ENCODE peak calls at places on chromosomes 1 and 21, in six cellular contexts. One of them, this sample, is unnamed. For H3K27me3, the result is how much of the 10 kb centered on the place peaks cover.

GRCh38 chr1:177334276-177334675 is 163.5 kb downstream of the BRINP2 start:
- DNase-seq in breast epithelium: no peak
- DNase-seq in left lung: no peak
- DNase-seq in WERI-Rb-1: no peak
- DNase-seq in lower lobe of right lung: no peak
- DNase-seq in brain microvascular endothelial cell: peak
- DNase-seq in this sample: no peak

GRCh38 chr1:117607471-117607870 is 1.6 kb downstream of the TENT5C start:
- DNase-seq in breast epithelium: peak
- DNase-seq in left lung: no peak
- DNase-seq in WERI-Rb-1: no peak
- DNase-seq in lower lobe of right lung: no peak
- DNase-seq in brain microvascular endothelial cell: no peak
- DNase-seq in this sample: peak

GRCh38 chr1:201495447-201496295 is 11.3 kb downstream of the CSRP1 start:
- DNase-seq in breast epithelium: peak
- DNase-seq in left lung: no peak
- DNase-seq in WERI-Rb-1: peak
- DNase-seq in lower lobe of right lung: peak
- DNase-seq in brain microvascular endothelial cell: no peak
- DNase-seq in this sample: no peak

GRCh38 chr1:198212126-198212525 is 55.3 kb downstream of the NEK7 start:
- DNase-seq in breast epithelium: no peak
- DNase-seq in left lung: no peak
- DNase-seq in WERI-Rb-1: no peak
- DNase-seq in lower lobe of right lung: no peak
- DNase-seq in brain microvascular endothelial cell: no peak
- DNase-seq in this sample: no peak

GRCh38 chr1:192580351-192580962 is 4.9 kb downstream of the RGS1 start:
- DNase-seq in breast epithelium: no peak
- DNase-seq in left lung: no peak
- DNase-seq in WERI-Rb-1: no peak
- DNase-seq in lower lobe of right lung: no peak
- DNase-seq in brain microvascular endothelial cell: no peak
- DNase-seq in this sample: peak

GRCh38 chr1:178684542-178685000 is 40.5 kb upstream of the RALGPS2 start:
- DNase-seq in breast epithelium: no peak
- DNase-seq in left lung: no peak
- DNase-seq in WERI-Rb-1: no peak
- DNase-seq in lower lobe of right lung: no peak
- DNase-seq in brain microvascular endothelial cell: peak
- DNase-seq in this sample: no peak

GRCh38 chr1:239926184-239926583 is 165.5 kb upstream of the FMN2 start:
- DNase-seq in breast epithelium: no peak
- DNase-seq in left lung: no peak
- DNase-seq in WERI-Rb-1: no peak
- DNase-seq in lower lobe of right lung: no peak
- DNase-seq in brain microvascular endothelial cell: no peak
- DNase-seq in this sample: no peak

GRCh38 chr1:168506204-168506819 is 37.5 kb downstream of the XCL2 start:
- DNase-seq in breast epithelium: no peak
- DNase-seq in left lung: no peak
- DNase-seq in WERI-Rb-1: no peak
- DNase-seq in lower lobe of right lung: no peak
- DNase-seq in brain microvascular endothelial cell: peak
- DNase-seq in this sample: no peak

GRCh38 chr1:156669794-156670193 is 7.4 kb downstream of the NES start:
- DNase-seq in breast epithelium: no peak
- DNase-seq in left lung: peak
- DNase-seq in WERI-Rb-1: no peak
- DNase-seq in lower lobe of right lung: no peak
- DNase-seq in brain microvascular endothelial cell: no peak
- DNase-seq in this sample: no peak

GRCh38 chr1:246281639-246282038 is 225.4 kb downstream of the SMYD3 start:
- DNase-seq in breast epithelium: no peak
- DNase-seq in left lung: no peak
- DNase-seq in WERI-Rb-1: no peak
- DNase-seq in lower lobe of right lung: no peak
- DNase-seq in brain microvascular endothelial cell: no peak
- DNase-seq in this sample: no peak

GRCh38 chr21:27693376-27693775 is 726.5 kb upstream of the ADAMTS5 start:
- DNase-seq in breast epithelium: no peak
- DNase-seq in left lung: no peak
- DNase-seq in WERI-Rb-1: no peak
- DNase-seq in lower lobe of right lung: no peak
- DNase-seq in brain microvascular endothelial cell: peak
- DNase-seq in this sample: no peak

GRCh38 chr1:205298191-205298994 is 23.2 kb downstream of the NUAK2 start:
- DNase-seq in breast epithelium: no peak
- DNase-seq in left lung: no peak
- DNase-seq in WERI-Rb-1: no peak
- DNase-seq in lower lobe of right lung: no peak
- DNase-seq in brain microvascular endothelial cell: peak
- DNase-seq in this sample: no peak

GRCh38 chr1:201760516-201760915 is 68.4 kb upstream of the IPO9 start:
- DNase-seq in breast epithelium: no peak
- DNase-seq in left lung: no peak
- DNase-seq in WERI-Rb-1: no peak
- DNase-seq in lower lobe of right lung: no peak
- DNase-seq in brain microvascular endothelial cell: peak
- DNase-seq in this sample: no peak

GRCh38 chr1:71721532-71721931 is 560.8 kb downstream of the NEGR1 start:
- DNase-seq in breast epithelium: no peak
- DNase-seq in left lung: no peak
- DNase-seq in WERI-Rb-1: no peak
- DNase-seq in lower lobe of right lung: no peak
- DNase-seq in brain microvascular endothelial cell: no peak
- DNase-seq in this sample: no peak

GRCh38 chr21:44513389-44514217 is 26.4 kb downstream of the KRTAP10-1 start:
- DNase-seq in breast epithelium: no peak
- DNase-seq in left lung: peak
- DNase-seq in WERI-Rb-1: no peak
- DNase-seq in lower lobe of right lung: peak
- DNase-seq in brain microvascular endothelial cell: no peak
- DNase-seq in this sample: no peak

GRCh38 chr1:41741244-41741643 is 177.5 kb downstream of the HIVEP3 start:
- DNase-seq in breast epithelium: no peak
- DNase-seq in left lung: no peak
- DNase-seq in WERI-Rb-1: no peak
- DNase-seq in lower lobe of right lung: no peak
- DNase-seq in brain microvascular endothelial cell: peak
- DNase-seq in this sample: no peak

GRCh38 chr1:59718064-59718988 is 96.4 kb upstream of the HOOK1 start:
- DNase-seq in breast epithelium: no peak
- DNase-seq in left lung: no peak
- DNase-seq in WERI-Rb-1: no peak
- DNase-seq in lower lobe of right lung: no peak
- DNase-seq in brain microvascular endothelial cell: no peak
- DNase-seq in this sample: no peak

GRCh38 chr1:15684468-15685283 is 556 bp downstream of the PLEKHM2 start:
- DNase-seq in breast epithelium: peak
- DNase-seq in left lung: peak
- DNase-seq in WERI-Rb-1: peak
- DNase-seq in lower lobe of right lung: peak
- DNase-seq in brain microvascular endothelial cell: no peak
- DNase-seq in this sample: peak

GRCh38 chr21:46061063-46061462 is 36.8 kb upstream of the COL6A2 start:
- DNase-seq in breast epithelium: no peak
- DNase-seq in left lung: no peak
- DNase-seq in WERI-Rb-1: no peak
- DNase-seq in lower lobe of right lung: no peak
- DNase-seq in brain microvascular endothelial cell: no peak
- DNase-seq in this sample: no peak

GRCh38 chr1:118988186-118989005 is at the start of gene TBX15:
- DNase-seq in breast epithelium: no peak
- DNase-seq in left lung: no peak
- DNase-seq in WERI-Rb-1: no peak
- DNase-seq in lower lobe of right lung: no peak
- DNase-seq in brain microvascular endothelial cell: peak
- DNase-seq in this sample: no peak
- H3K27me3 ChIP-seq in breast epithelium: half or more
- H3K27me3 ChIP-seq in left lung: half or more
- H3K27me3 ChIP-seq in WERI-Rb-1: under half
- H3K27me3 ChIP-seq in lower lobe of right lung: half or more
- H3K27me3 ChIP-seq in brain microvascular endothelial cell: under half
- H3K27me3 ChIP-seq in this sample: under half

GRCh38 chr1:91732291-91732953 is 153.5 kb downstream of the TGFBR3 start:
- DNase-seq in breast epithelium: peak
- DNase-seq in left lung: no peak
- DNase-seq in WERI-Rb-1: no peak
- DNase-seq in lower lobe of right lung: no peak
- DNase-seq in brain microvascular endothelial cell: peak
- DNase-seq in this sample: no peak

GRCh38 chr1:91731815-91732214 is 154.1 kb downstream of the TGFBR3 start:
- DNase-seq in breast epithelium: peak
- DNase-seq in left lung: no peak
- DNase-seq in WERI-Rb-1: no peak
- DNase-seq in lower lobe of right lung: no peak
- DNase-seq in brain microvascular endothelial cell: no peak
- DNase-seq in this sample: no peak

GRCh38 chr1:91732991-91733390 is 153.0 kb downstream of the TGFBR3 start:
- DNase-seq in breast epithelium: no peak
- DNase-seq in left lung: no peak
- DNase-seq in WERI-Rb-1: no peak
- DNase-seq in lower lobe of right lung: no peak
- DNase-seq in brain microvascular endothelial cell: no peak
- DNase-seq in this sample: no peak

GRCh38 chr1:91729621-91730348 is 156.2 kb downstream of the TGFBR3 start:
- DNase-seq in breast epithelium: no peak
- DNase-seq in left lung: no peak
- DNase-seq in WERI-Rb-1: no peak
- DNase-seq in lower lobe of right lung: no peak
- DNase-seq in brain microvascular endothelial cell: no peak
- DNase-seq in this sample: no peak

DNA sequence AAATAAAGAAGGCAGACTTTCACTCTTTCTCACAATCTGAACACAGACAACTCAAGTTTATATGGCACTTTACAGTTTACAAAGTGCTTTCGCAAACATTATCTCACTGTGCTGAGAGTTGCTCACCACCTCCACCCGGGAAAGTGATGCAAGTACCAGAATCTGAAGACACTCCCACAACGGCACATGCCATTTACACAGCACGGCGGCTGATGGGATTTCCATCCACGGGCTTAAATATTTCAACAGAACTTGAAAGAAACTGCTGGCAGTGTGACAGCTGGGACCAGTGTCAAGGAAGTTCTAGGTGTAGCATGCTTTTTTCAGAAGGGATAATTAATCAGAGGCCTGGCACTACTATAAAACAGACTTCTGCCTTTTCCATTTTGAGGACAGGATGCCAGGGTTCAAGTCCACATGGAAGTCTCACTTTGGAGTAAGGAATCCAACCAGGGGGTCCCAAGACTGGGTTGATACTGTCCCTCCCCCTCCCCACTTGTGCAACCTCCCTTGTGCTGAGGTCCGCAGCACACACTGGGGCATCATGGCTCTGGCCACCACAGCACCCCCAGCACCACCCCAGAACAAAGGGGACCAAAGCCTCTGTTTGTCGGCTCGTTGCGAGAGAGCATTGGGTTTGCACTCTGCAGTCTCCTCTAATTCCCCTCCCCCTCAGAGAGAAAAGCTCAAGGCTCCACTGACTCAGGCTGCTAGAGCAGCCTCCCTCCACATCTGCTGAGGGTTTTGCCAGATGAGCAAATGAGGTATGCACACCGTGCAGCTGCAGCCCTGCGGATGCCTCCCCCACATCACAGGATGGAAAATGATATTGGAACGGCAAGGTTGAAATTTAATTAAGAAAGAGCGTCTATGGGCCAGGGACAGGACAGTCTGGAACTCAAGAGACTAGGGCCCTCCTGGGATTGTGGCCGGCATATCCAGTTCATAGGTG is 154.9 kb downstream of the TGFBR3 start:
- DNase-seq in breast epithelium: peak
- DNase-seq in left lung: no peak
- DNase-seq in WERI-Rb-1: no peak
- DNase-seq in lower lobe of right lung: peak
- DNase-seq in brain microvascular endothelial cell: no peak
- DNase-seq in this sample: no peak
- H3K27me3 ChIP-seq in breast epithelium: under half
- H3K27me3 ChIP-seq in left lung: under half
- H3K27me3 ChIP-seq in WERI-Rb-1: under half
- H3K27me3 ChIP-seq in lower lobe of right lung: under half
- H3K27me3 ChIP-seq in brain microvascular endothelial cell: under half
- H3K27me3 ChIP-seq in this sample: under half

DNA sequence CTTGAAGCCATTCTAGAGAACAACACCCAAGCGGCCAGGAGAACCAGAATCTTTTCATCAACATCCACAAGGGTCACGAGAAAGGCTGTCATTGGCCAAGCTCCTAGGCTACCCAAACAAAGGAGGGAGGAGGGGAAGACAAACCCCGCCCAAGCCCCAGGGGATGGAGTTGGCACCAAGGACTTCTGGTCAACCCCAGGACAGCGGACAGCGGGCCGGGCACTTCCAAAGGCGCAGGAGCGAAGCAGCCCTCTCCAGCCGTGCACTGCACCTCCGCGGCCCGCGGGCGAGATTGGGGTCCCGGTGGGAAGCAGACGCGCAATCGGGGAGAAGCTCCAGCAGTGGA is at the start of gene CLIC6:
- DNase-seq in breast epithelium: no peak
- DNase-seq in left lung: peak
- DNase-seq in WERI-Rb-1: no peak
- DNase-seq in lower lobe of right lung: peak
- DNase-seq in brain microvascular endothelial cell: no peak
- DNase-seq in this sample: no peak
- H3K27me3 ChIP-seq in breast epithelium: under half
- H3K27me3 ChIP-seq in left lung: half or more
- H3K27me3 ChIP-seq in WERI-Rb-1: half or more
- H3K27me3 ChIP-seq in lower lobe of right lung: under half
- H3K27me3 ChIP-seq in brain microvascular endothelial cell: half or more
- H3K27me3 ChIP-seq in this sample: under half

DNA sequence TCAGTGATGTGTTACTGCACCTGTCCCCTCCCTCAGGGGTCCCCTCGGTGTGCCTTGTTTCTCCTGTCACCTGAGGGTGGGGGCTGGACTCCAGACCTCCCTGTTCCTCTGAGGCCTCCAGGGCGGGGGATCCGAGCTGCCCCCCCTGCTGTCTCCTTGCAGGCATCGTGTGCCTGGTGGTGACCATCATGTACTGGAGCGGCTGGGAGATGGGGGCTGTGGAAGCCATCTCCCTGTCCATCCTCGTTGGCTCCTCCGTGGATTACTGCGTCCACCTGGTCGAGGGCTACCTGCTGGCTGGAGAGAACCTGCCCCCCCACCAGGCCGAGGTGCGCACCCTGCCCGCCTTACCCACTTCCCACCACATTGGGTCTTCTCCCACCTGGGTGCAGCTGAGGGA is 56.4 kb downstream of the DISP3 start:
- DNase-seq in breast epithelium: no peak
- DNase-seq in left lung: peak
- DNase-seq in WERI-Rb-1: no peak
- DNase-seq in lower lobe of right lung: no peak
- DNase-seq in brain microvascular endothelial cell: no peak
- DNase-seq in this sample: no peak
- H3K27me3 ChIP-seq in breast epithelium: under half
- H3K27me3 ChIP-seq in left lung: under half
- H3K27me3 ChIP-seq in WERI-Rb-1: under half
- H3K27me3 ChIP-seq in lower lobe of right lung: under half
- H3K27me3 ChIP-seq in brain microvascular endothelial cell: under half
- H3K27me3 ChIP-seq in this sample: under half